ENCODE peak calls at places on chromosome 1, in seven cellular contexts. One of them, this sample, is unnamed.

GRCh38 chr1:217953922-217954321 is 322.8 kb downstream of the SPATA17 start:
- DNase-seq in left lung: no peak
- DNase-seq in heart left ventricle: no peak
- DNase-seq in osteocyte: no peak
- DNase-seq in fibroblast of lung: no peak
- DNase-seq in AG09309: no peak
- DNase-seq in fibroblast of mammary gland: no peak
- DNase-seq in this sample: no peak

GRCh38 chr1:35745124-35745730 is 24.6 kb downstream of the CLSPN start:
- DNase-seq in left lung: no peak
- DNase-seq in heart left ventricle: no peak
- DNase-seq in osteocyte: no peak
- DNase-seq in fibroblast of lung: peak; percentile 11
- DNase-seq in AG09309: no peak
- DNase-seq in fibroblast of mammary gland: no peak
- DNase-seq in this sample: no peak

GRCh38 chr1:22681564-22682276 is 28.7 kb downstream of the C1QB start:
- DNase-seq in left lung: no peak
- DNase-seq in heart left ventricle: no peak
- DNase-seq in osteocyte: no peak
- DNase-seq in fibroblast of lung: no peak
- DNase-seq in AG09309: no peak
- DNase-seq in fibroblast of mammary gland: no peak
- DNase-seq in this sample: no peak

GRCh38 chr1:119075614-119076013 is 64.8 kb downstream of the WARS2 start:
- DNase-seq in left lung: no peak
- DNase-seq in heart left ventricle: no peak
- DNase-seq in osteocyte: no peak
- DNase-seq in fibroblast of lung: peak; percentile 81
- DNase-seq in AG09309: peak; percentile 46
- DNase-seq in fibroblast of mammary gland: peak; percentile 91
- DNase-seq in this sample: no peak

GRCh38 chr1:201457508-201457960 is 11.5 kb downstream of the PHLDA3 start:
- DNase-seq in left lung: no peak
- DNase-seq in heart left ventricle: no peak
- DNase-seq in osteocyte: no peak
- DNase-seq in fibroblast of lung: peak; percentile 64
- DNase-seq in AG09309: no peak
- DNase-seq in fibroblast of mammary gland: no peak
- DNase-seq in this sample: no peak

GRCh38 chr1:168319691-168320090 is 39.0 kb downstream of the TBX19 start:
- DNase-seq in left lung: no peak
- DNase-seq in heart left ventricle: no peak
- DNase-seq in osteocyte: no peak
- DNase-seq in fibroblast of lung: no peak
- DNase-seq in AG09309: no peak
- DNase-seq in fibroblast of mammary gland: no peak
- DNase-seq in this sample: no peak

GRCh38 chr1:226687476-226687875 is 51.6 kb downstream of the ITPKB start:
- DNase-seq in left lung: no peak
- DNase-seq in heart left ventricle: no peak
- DNase-seq in osteocyte: no peak
- DNase-seq in fibroblast of lung: no peak
- DNase-seq in AG09309: no peak
- DNase-seq in fibroblast of mammary gland: no peak
- DNase-seq in this sample: no peak

GRCh38 chr1:89114662-89115061 is 11.3 kb downstream of the GBP2 start:
- DNase-seq in left lung: no peak
- DNase-seq in heart left ventricle: no peak
- DNase-seq in osteocyte: no peak
- DNase-seq in fibroblast of lung: no peak
- DNase-seq in AG09309: no peak
- DNase-seq in fibroblast of mammary gland: no peak
- DNase-seq in this sample: no peak

GRCh38 chr1:85396194-85396593 is 68.8 kb downstream of the DDAH1 start:
- DNase-seq in left lung: no peak
- DNase-seq in heart left ventricle: no peak
- DNase-seq in osteocyte: no peak
- DNase-seq in fibroblast of lung: no peak
- DNase-seq in AG09309: no peak
- DNase-seq in fibroblast of mammary gland: no peak
- DNase-seq in this sample: no peak

GRCh38 chr1:187045371-187045770 is 216.6 kb downstream of the PLA2G4A start:
- DNase-seq in left lung: no peak
- DNase-seq in heart left ventricle: no peak
- DNase-seq in osteocyte: no peak
- DNase-seq in fibroblast of lung: no peak
- DNase-seq in AG09309: no peak
- DNase-seq in fibroblast of mammary gland: no peak
- DNase-seq in this sample: no peak

GRCh38 chr1:22665752-22666151 is 12.7 kb downstream of the C1QB start:
- DNase-seq in left lung: no peak
- DNase-seq in heart left ventricle: no peak
- DNase-seq in osteocyte: no peak
- DNase-seq in fibroblast of lung: peak; percentile 36
- DNase-seq in AG09309: no peak
- DNase-seq in fibroblast of mammary gland: peak; percentile 18
- DNase-seq in this sample: no peak

GRCh38 chr1:222940903-222941302 is 126.1 kb downstream of the DISP1 start:
- DNase-seq in left lung: no peak
- DNase-seq in heart left ventricle: no peak
- DNase-seq in osteocyte: no peak
- DNase-seq in fibroblast of lung: no peak
- DNase-seq in AG09309: no peak
- DNase-seq in fibroblast of mammary gland: no peak
- DNase-seq in this sample: no peak

GRCh38 chr1:158112994-158113758 is 67.5 kb upstream of the CD1D start:
- DNase-seq in left lung: no peak
- DNase-seq in heart left ventricle: no peak
- DNase-seq in osteocyte: no peak
- DNase-seq in fibroblast of lung: peak; percentile 20
- DNase-seq in AG09309: no peak
- DNase-seq in fibroblast of mammary gland: peak; percentile 20
- DNase-seq in this sample: peak; percentile 78

GRCh38 chr1:224733021-224733911 is 117.1 kb downstream of the CNIH3 start:
- DNase-seq in left lung: no peak
- DNase-seq in heart left ventricle: no peak
- DNase-seq in osteocyte: no peak
- DNase-seq in fibroblast of lung: peak; percentile 47
- DNase-seq in AG09309: no peak
- DNase-seq in fibroblast of mammary gland: peak; percentile 76
- DNase-seq in this sample: no peak

GRCh38 chr1:225445644-225446297 is 17.9 kb upstream of the LBR start:
- DNase-seq in left lung: no peak
- DNase-seq in heart left ventricle: no peak
- DNase-seq in osteocyte: no peak
- DNase-seq in fibroblast of lung: no peak
- DNase-seq in AG09309: no peak
- DNase-seq in fibroblast of mammary gland: no peak
- DNase-seq in this sample: no peak

GRCh38 chr1:231705860-231706553 is 79.4 kb downstream of the DISC1 start:
- DNase-seq in left lung: no peak
- DNase-seq in heart left ventricle: no peak
- DNase-seq in osteocyte: no peak
- DNase-seq in fibroblast of lung: no peak
- DNase-seq in AG09309: no peak
- DNase-seq in fibroblast of mammary gland: no peak
- DNase-seq in this sample: no peak

GRCh38 chr1:78607334-78607927 is 12.8 kb upstream of the IFI44L start:
- DNase-seq in left lung: no peak
- DNase-seq in heart left ventricle: no peak
- DNase-seq in osteocyte: no peak
- DNase-seq in fibroblast of lung: peak; percentile 20
- DNase-seq in AG09309: no peak
- DNase-seq in fibroblast of mammary gland: peak; percentile 64
- DNase-seq in this sample: no peak

GRCh38 chr1:234413975-234414374 is 40.7 kb downstream of the COA6 start:
- DNase-seq in left lung: no peak
- DNase-seq in heart left ventricle: no peak
- DNase-seq in osteocyte: no peak
- DNase-seq in fibroblast of lung: no peak
- DNase-seq in AG09309: no peak
- DNase-seq in fibroblast of mammary gland: no peak
- DNase-seq in this sample: no peak

GRCh38 chr1:180085331-180085730 is 69.3 kb upstream of the QSOX1 start:
- DNase-seq in left lung: no peak
- DNase-seq in heart left ventricle: no peak
- DNase-seq in osteocyte: no peak
- DNase-seq in fibroblast of lung: no peak
- DNase-seq in AG09309: no peak
- DNase-seq in fibroblast of mammary gland: no peak
- DNase-seq in this sample: no peak

GRCh38 chr1:117570988-117571409 is 34.8 kb upstream of the TENT5C start:
- DNase-seq in left lung: no peak
- DNase-seq in heart left ventricle: no peak
- DNase-seq in osteocyte: no peak
- DNase-seq in fibroblast of lung: no peak
- DNase-seq in AG09309: no peak
- DNase-seq in fibroblast of mammary gland: no peak
- DNase-seq in this sample: peak; percentile 67

GRCh38 chr1:2585318-2586092 is 1.1 kb upstream of the PRXL2B start:
- DNase-seq in left lung: peak; percentile 87
- DNase-seq in heart left ventricle: peak; percentile 82
- DNase-seq in osteocyte: no peak
- DNase-seq in fibroblast of lung: peak; percentile 35
- DNase-seq in AG09309: no peak
- DNase-seq in fibroblast of mammary gland: peak; percentile 37
- DNase-seq in this sample: no peak

DNA sequence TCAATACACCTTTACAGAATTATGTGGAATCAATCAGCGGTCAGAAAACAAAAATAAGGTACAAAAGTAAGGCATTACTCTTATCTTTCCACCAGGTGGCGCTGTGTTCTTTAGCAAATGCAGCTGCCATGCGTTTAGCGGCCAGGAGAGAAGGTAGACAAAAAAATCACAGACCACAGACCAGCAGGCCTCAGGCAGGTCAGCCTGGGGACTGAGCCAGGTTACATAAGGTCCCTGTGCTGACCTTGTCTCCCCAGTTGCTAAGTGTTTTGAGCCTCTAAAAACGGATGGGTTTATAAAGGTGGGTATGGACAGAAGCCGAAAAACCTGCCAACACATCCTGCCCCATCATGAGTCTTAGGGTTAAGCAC is 2.8 kb downstream of the RGS16 start:
- DNase-seq in left lung: no peak
- DNase-seq in heart left ventricle: peak; percentile 79
- DNase-seq in osteocyte: no peak
- DNase-seq in fibroblast of lung: peak; percentile 66
- DNase-seq in AG09309: no peak
- DNase-seq in fibroblast of mammary gland: peak; percentile 77
- DNase-seq in this sample: no peak
- TF ChIP-seq CTCF in left lung: peak; percentile 81
- TF ChIP-seq CTCF in heart left ventricle: peak; percentile 87
- TF ChIP-seq CTCF in osteocyte: peak; percentile 85
- TF ChIP-seq CTCF in fibroblast of lung: peak; percentile 72
- TF ChIP-seq CTCF in AG09309: peak; percentile 67
- TF ChIP-seq CTCF in fibroblast of mammary gland: peak; percentile 80
- TF ChIP-seq CTCF in this sample: peak; percentile 94

GRCh38 chr1:68276448-68276847 is 44.1 kb upstream of the WLS start:
- DNase-seq in left lung: no peak
- DNase-seq in heart left ventricle: no peak
- DNase-seq in osteocyte: no peak
- DNase-seq in fibroblast of lung: no peak
- DNase-seq in AG09309: no peak
- DNase-seq in fibroblast of mammary gland: no peak
- DNase-seq in this sample: no peak

GRCh38 chr1:68278221-68278620 is 45.9 kb upstream of the WLS start:
- DNase-seq in left lung: no peak
- DNase-seq in heart left ventricle: no peak
- DNase-seq in osteocyte: no peak
- DNase-seq in fibroblast of lung: no peak
- DNase-seq in AG09309: no peak
- DNase-seq in fibroblast of mammary gland: no peak
- DNase-seq in this sample: no peak

GRCh38 chr1:68285046-68285445 is 52.7 kb upstream of the WLS start:
- DNase-seq in left lung: no peak
- DNase-seq in heart left ventricle: no peak
- DNase-seq in osteocyte: no peak
- DNase-seq in fibroblast of lung: no peak
- DNase-seq in AG09309: no peak
- DNase-seq in fibroblast of mammary gland: no peak
- DNase-seq in this sample: no peak

GRCh38 chr1:68279846-68280245 is 47.5 kb upstream of the WLS start:
- DNase-seq in left lung: no peak
- DNase-seq in heart left ventricle: no peak
- DNase-seq in osteocyte: no peak
- DNase-seq in fibroblast of lung: peak; percentile 3
- DNase-seq in AG09309: no peak
- DNase-seq in fibroblast of mammary gland: no peak
- DNase-seq in this sample: no peak

DNA sequence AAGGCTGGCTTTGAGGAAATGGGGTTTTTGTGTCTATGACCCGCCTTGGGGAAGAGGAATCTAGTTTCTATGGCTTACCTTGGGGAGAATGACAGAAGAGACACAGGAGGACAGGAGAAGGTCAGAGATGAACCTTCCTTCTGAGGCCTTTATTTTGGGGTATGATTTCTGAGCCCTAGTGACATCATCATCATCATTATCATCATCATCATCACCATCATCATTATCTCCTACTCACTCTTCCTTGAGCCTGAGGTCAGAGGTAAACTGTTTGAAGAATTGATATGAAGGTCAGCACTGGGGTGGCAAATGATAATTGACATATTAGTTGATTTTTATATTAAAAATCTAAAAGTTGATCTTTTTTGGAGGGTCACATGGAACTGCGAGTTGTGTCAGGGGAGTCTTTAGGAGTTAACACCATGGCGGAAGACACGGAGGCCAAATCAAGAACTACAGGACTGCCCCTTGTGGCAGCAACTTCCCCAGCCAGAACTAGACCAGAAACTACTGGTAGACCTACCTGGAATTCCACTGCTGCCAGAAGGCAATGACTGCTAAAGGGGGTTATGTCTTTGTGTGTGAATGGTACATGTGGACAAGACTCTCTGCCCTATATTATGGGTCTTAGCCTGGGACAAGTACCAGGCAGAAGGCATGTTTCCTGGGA is 49.8 kb upstream of the WLS start:
- DNase-seq in left lung: no peak
- DNase-seq in heart left ventricle: no peak
- DNase-seq in osteocyte: no peak
- DNase-seq in fibroblast of lung: no peak
- DNase-seq in AG09309: no peak
- DNase-seq in fibroblast of mammary gland: no peak
- DNase-seq in this sample: no peak
- TF ChIP-seq CTCF in left lung: no peak
- TF ChIP-seq CTCF in heart left ventricle: no peak
- TF ChIP-seq CTCF in osteocyte: no peak
- TF ChIP-seq CTCF in fibroblast of lung: no peak
- TF ChIP-seq CTCF in AG09309: no peak
- TF ChIP-seq CTCF in fibroblast of mammary gland: no peak
- TF ChIP-seq CTCF in this sample: no peak

GRCh38 chr1:181936768-181937581 is 124.5 kb downstream of the ZNF648 start:
- DNase-seq in left lung: no peak
- DNase-seq in heart left ventricle: peak; percentile 11
- DNase-seq in osteocyte: no peak
- DNase-seq in fibroblast of lung: peak; percentile 10
- DNase-seq in AG09309: no peak
- DNase-seq in fibroblast of mammary gland: peak; percentile 20
- DNase-seq in this sample: peak; percentile 75
- TF ChIP-seq CTCF in left lung: peak; percentile 25
- TF ChIP-seq CTCF in heart left ventricle: peak; percentile 51
- TF ChIP-seq CTCF in osteocyte: peak; percentile 32
- TF ChIP-seq CTCF in fibroblast of lung: no peak
- TF ChIP-seq CTCF in AG09309: peak; percentile 4
- TF ChIP-seq CTCF in fibroblast of mammary gland: peak; percentile 48
- TF ChIP-seq CTCF in this sample: peak; percentile 80

GRCh38 chr1:237613984-237614383 is 276.7 kb downstream of the ZP4 start:
- DNase-seq in left lung: no peak
- DNase-seq in heart left ventricle: no peak
- DNase-seq in osteocyte: no peak
- DNase-seq in fibroblast of lung: no peak
- DNase-seq in AG09309: no peak
- DNase-seq in fibroblast of mammary gland: no peak
- DNase-seq in this sample: no peak
- TF ChIP-seq CTCF in left lung: no peak
- TF ChIP-seq CTCF in heart left ventricle: no peak
- TF ChIP-seq CTCF in osteocyte: no peak
- TF ChIP-seq CTCF in fibroblast of lung: no peak
- TF ChIP-seq CTCF in AG09309: no peak
- TF ChIP-seq CTCF in fibroblast of mammary gland: no peak
- TF ChIP-seq CTCF in this sample: no peak